ENCODE peak calls at places on chromosomes 13 and 19, in four cellular contexts. R is upper lobe of right lung, H is adrenal gland, Q is A549. X is an unnamed sample.

GRCh38 chr13:59461411-59461810 is 702.3 kb downstream of the DIAPH3 start:
- DNase-seq in R (no peak), H (peak; percentile 18), Q (no peak), X (no peak)

GRCh38 chr19:5445667-5446066 is 9.6 kb upstream of the ZNRF4 start:
- DNase-seq in Q (no peak), H (peak; percentile 14), R (no peak), X (no peak)

GRCh38 chr19:13978306-13978705 is 26.0 kb downstream of the DCAF15 start:
- DNase-seq in H (peak; percentile 82), R (peak; percentile 87), Q (no peak), X (no peak)

GRCh38 chr19:28341810-28342350 is 871.1 kb downstream of the UQCRFS1 start:
- DNase-seq in H (no peak), R (no peak), Q (no peak), X (no peak)

GRCh38 chr19:13859361-13859880 is 17.5 kb upstream of the NANOS3 start:
- DNase-seq in Q (no peak), H (no peak), R (no peak), X (no peak)

GRCh38 chr13:51234676-51235075 is 12.5 kb downstream of the FAM124A start:
- DNase-seq in R (no peak), Q (no peak), H (no peak), X (no peak)

GRCh38 chr13:108508263-108508662 is 121.1 kb upstream of the MYO16 start:
- DNase-seq in H (no peak), R (no peak), Q (peak; percentile 10), X (peak; percentile 16)

GRCh38 chr13:94705081-94705751 is 7.1 kb downstream of the SOX21 start:
- DNase-seq in H (no peak), Q (no peak), R (no peak), X (no peak)

GRCh38 chr19:4647676-4648644 is 8.6 kb downstream of the TNFAIP8L1 start:
- DNase-seq in H (peak; percentile 51), Q (no peak), R (no peak), X (no peak)

GRCh38 chr19:57814505-57815246 is at the start of gene ZNF552:
- DNase-seq in H (peak; percentile 94), Q (peak; percentile 94), R (peak; percentile 90), X (peak; percentile 91)

GRCh38 chr19:8306235-8307054 is 1.7 kb downstream of the CD320 start:
- DNase-seq in H (peak; percentile 2), Q (no peak), R (peak; percentile 61), X (no peak)

GRCh38 chr13:35923347-35923746 is 207.8 kb downstream of the DCLK1 start:
- DNase-seq in R (no peak), H (peak; percentile 52), Q (peak; percentile 47), X (peak; percentile 16)

GRCh38 chr13:40910324-40911050 is 108.6 kb downstream of the ELF1 start:
- DNase-seq in Q (no peak), H (no peak), R (no peak), X (no peak)

GRCh38 chr13:93201992-93202558 is 24.5 kb upstream of the GPC6 start:
- DNase-seq in H (no peak), Q (no peak), R (no peak), X (no peak)

GRCh38 chr19:16316506-16316882 is 8.1 kb upstream of the KLF2 start:
- DNase-seq in R (no peak), H (no peak), Q (no peak), X (no peak)

DNA sequence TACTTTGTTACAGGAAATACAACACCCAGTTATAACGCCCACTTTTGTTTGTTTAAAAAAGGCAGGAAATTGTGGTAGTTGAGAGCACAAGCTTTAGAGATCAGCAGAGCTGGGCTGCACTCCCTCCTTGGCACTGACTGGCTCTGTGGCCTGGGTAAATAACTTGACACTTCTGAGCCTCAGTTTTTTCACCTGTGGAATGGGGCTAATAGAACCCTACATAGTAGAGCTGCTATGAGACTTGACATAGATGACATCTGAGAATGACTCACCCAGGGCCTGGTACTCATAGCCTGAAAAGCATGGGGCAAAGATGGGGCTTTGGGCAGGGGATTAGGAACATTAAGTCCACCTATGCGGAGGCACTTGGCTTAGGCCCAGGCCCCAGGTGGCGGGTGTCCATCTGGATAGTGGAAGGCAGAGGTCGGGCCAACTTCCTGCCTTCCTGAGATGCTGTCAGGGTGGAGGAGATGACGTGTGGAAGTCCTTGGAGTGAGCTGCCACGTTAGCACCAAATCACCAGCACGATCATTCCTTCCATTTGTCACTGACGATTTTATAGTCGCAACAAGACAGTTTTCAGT is 159.1 kb downstream of the KATNAL1 start:
- DNase-seq in R (no peak), Q (no peak), H (no peak), X (no peak)
- H3K27ac ChIP-seq in R (no peak overlapping the region), Q (no peak overlapping the region), H (no peak overlapping the region), X (no peak overlapping the region)

GRCh38 chr19:38208571-38208970 is 15.5 kb downstream of the DPF1 start:
- DNase-seq in Q (no peak), R (no peak), H (no peak), X (no peak)

GRCh38 chr19:38207543-38207942 is 16.5 kb downstream of the DPF1 start:
- DNase-seq in Q (no peak), H (no peak), R (no peak), X (no peak)

GRCh38 chr19:38204728-38205127 is 19.3 kb downstream of the DPF1 start:
- DNase-seq in H (no peak), Q (no peak), R (no peak), X (no peak)

GRCh38 chr19:38206006-38206745 is 17.8 kb downstream of the DPF1 start:
- DNase-seq in H (no peak), Q (no peak), R (no peak), X (no peak)

GRCh38 chr19:38206928-38207327 is 17.1 kb downstream of the DPF1 start:
- DNase-seq in Q (no peak), H (no peak), R (no peak), X (no peak)
- H3K27ac ChIP-seq in Q (no peak overlapping the region), H (no peak overlapping the region), R (no peak overlapping the region), X (no peak overlapping the region)

GRCh38 chr19:55461974-55462628 is 659 bp upstream of the ISOC2 start:
- DNase-seq in Q (no peak), R (no peak), H (no peak), X (no peak)
- H3K27ac ChIP-seq in Q (peak overlapping the region; percentile 76), R (peak overlapping the region; percentile 86), H (peak overlapping the region; percentile 34), X (peak overlapping the region; percentile 60)

DNA sequence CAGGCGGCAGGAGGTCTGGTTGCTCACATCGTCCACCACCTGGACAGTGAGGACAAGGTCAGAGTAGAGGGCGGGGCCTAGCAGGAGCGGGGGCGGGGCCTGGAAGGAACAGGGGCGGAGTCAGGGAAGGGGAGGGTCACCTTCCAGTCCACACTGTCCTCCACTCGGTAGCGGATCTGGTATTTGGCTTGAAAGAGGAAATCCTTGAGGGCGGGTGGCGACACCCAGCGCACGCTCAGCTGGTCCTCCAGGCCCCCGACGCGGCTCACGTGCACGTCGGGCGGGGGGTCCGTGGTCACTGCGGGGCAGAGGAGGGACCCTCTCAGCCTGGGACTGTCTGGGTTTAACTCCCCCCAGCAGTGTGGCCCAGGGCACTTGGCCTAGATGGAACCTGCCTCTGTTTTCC is 8.2 kb downstream of the REX1BD start:
- DNase-seq in H (peak; percentile 87), R (peak; percentile 77), Q (no peak), X (peak; percentile 10)
- H3K27ac ChIP-seq in H (no peak overlapping the region), R (no peak overlapping the region), Q (no peak overlapping the region), X (no peak overlapping the region)

DNA sequence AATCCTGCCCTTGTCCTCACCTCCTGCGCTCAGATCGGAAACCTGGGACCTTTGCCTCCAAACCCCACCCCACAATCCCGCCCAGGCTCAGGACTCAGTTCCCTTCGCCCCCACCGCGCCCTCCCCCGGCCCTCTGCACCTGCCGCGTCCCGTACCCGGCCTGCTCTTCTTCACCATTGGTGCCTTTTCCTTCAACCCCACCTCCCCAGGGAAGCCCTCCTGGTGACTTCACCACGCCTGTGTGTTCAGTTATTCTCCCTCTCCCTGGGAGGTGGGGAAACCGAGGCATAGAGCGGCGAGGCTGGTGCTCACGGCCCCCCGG is 19.3 kb upstream of the TCF3 start:
- DNase-seq in Q (peak; percentile 42), R (no peak), H (no peak), X (no peak)
- H3K27ac ChIP-seq in Q (peak overlapping the region; percentile 74), R (no peak overlapping the region), H (no peak overlapping the region), X (no peak overlapping the region)

X was measured in HCT116.